ENCODE peak calls at places on chromosome 21, in seven cellular contexts. D, Y, M, X, O, H and U are unnamed samples.

GRCh38 chr21:46633561-46633960 is 1.9 kb upstream of the PRMT2 start:
- DNase-seq in O (no peak), X (no peak), D (no peak), M (no peak), H (no peak), Y (no peak), U (no peak)

GRCh38 chr21:42101246-42101645 is 30.1 kb downstream of the UMODL1 start:
- DNase-seq in X (no peak), Y (no peak), O (no peak), H (no peak), D (no peak), M (no peak), U (no peak)

GRCh38 chr21:44903054-44903685 is 17.5 kb downstream of the ITGB2 start:
- DNase-seq in Y (no peak), O (peak; percentile 24), X (no peak), M (no peak), D (no peak), H (no peak), U (no peak)

GRCh38 chr21:15293251-15293650 is 228.5 kb upstream of the NRIP1 start:
- DNase-seq in H (peak; percentile 91), O (no peak), M (no peak), D (no peak), X (no peak), Y (no peak), U (no peak)

GRCh38 chr21:29221259-29221744 is 77.4 kb upstream of the BACH1 start:
- DNase-seq in Y (no peak), H (peak; percentile 90), M (no peak), X (no peak), D (no peak), O (no peak), U (no peak)

GRCh38 chr21:45467221-45467779 is 62.3 kb downstream of the COL18A1 start:
- DNase-seq in H (peak; percentile 63), X (no peak), Y (no peak), D (no peak), M (no peak), O (no peak), U (no peak)

GRCh38 chr21:41800425-41801186 is 33.8 kb upstream of the RIPK4 start:
- DNase-seq in Y (no peak), D (no peak), O (no peak), H (no peak), X (no peak), M (no peak), U (no peak)

GRCh38 chr21:41567901-41568510 is 60.0 kb upstream of the TMPRSS2 start:
- DNase-seq in M (no peak), X (no peak), D (no peak), H (no peak), Y (no peak), O (no peak), U (no peak)

GRCh38 chr21:45469273-45470086 is 64.5 kb downstream of the COL18A1 start:
- DNase-seq in D (no peak), M (no peak), Y (no peak), O (no peak), X (peak; percentile 25), H (no peak), U (no peak)

GRCh38 chr21:37244506-37245083 is 22.5 kb downstream of the VPS26C start:
- DNase-seq in O (no peak), M (no peak), H (peak; percentile 35), Y (no peak), X (no peak), D (no peak), U (no peak)